ENCODE peak calls at places on chromosomes 7 and 10, in six cellular contexts. Z is NB4, R is dorsolateral prefrontal cortex, N is nucleus accumbens, C is nephron progenitor cell, Q is NCI-H2081 treated with DMSO at 0.1 percent for 48 hours. G is an unnamed sample.
A peak's percentile ranks its signal among the peaks of the same experiment; 100 is the strongest.

GRCh38 chr10:72096115-72097000 is 8.0 kb upstream of the SPOCK2 start:
- DNase-seq in R (no peak), C (no peak), N (no peak), Q (no peak), Z (no peak), G (no peak)

GRCh38 chr10:13784067-13784466 is 197.3 kb downstream of the PRPF18 start:
- DNase-seq in Z (peak; percentile 56), Q (no peak), C (no peak), R (no peak), N (no peak), G (no peak)

GRCh38 chr7:77561354-77561753 is 24.3 kb downstream of the PTPN12 start:
- DNase-seq in C (no peak), N (no peak), R (no peak), Z (peak; percentile 41), Q (no peak), G (no peak)

GRCh38 chr7:127718325-127718724 is 66.3 kb downstream of the SND1 start:
- DNase-seq in Z (no peak), R (no peak), N (no peak), C (no peak), Q (no peak), G (no peak)

GRCh38 chr7:24826662-24827020 is 69.4 kb upstream of the GSDME start:
- DNase-seq in N (no peak), C (no peak), R (no peak), Z (no peak), Q (no peak), G (peak; percentile 16)

GRCh38 chr10:129522041-129522585 is 55.1 kb downstream of the MGMT start:
- DNase-seq in Z (no peak), Q (no peak), C (no peak), R (no peak), N (no peak), G (no peak)

GRCh38 chr10:87960230-87960629 is 96.8 kb downstream of the PTEN start:
- DNase-seq in Q (no peak), R (no peak), C (no peak), N (no peak), Z (no peak), G (no peak)

GRCh38 chr7:92402920-92403759 is 44.1 kb upstream of the GATAD1 start:
- DNase-seq in Q (no peak), N (no peak), Z (no peak), C (no peak), R (no peak), G (no peak)

GRCh38 chr7:155530601-155531000 is 15.8 kb downstream of the CNPY1 start:
- DNase-seq in R (no peak), Z (no peak), C (no peak), N (no peak), Q (no peak), G (no peak)

GRCh38 chr7:43112941-43113621 is 634 bp downstream of the HECW1 start:
- DNase-seq in N (peak; percentile 29), C (peak; percentile 54), Z (no peak), R (peak; percentile 51), Q (no peak), G (peak; percentile 4)

GRCh38 chr10:127492607-127493250 is 56.4 kb upstream of the NPS start:
- DNase-seq in R (no peak), C (no peak), Q (no peak), N (no peak), Z (peak; percentile 20), G (no peak)

GRCh38 chr10:27981744-27982143 is 17.1 kb downstream of the ODAD2 start:
- DNase-seq in C (no peak), Z (no peak), N (no peak), Q (no peak), R (no peak), G (no peak)

GRCh38 chr7:87506243-87507180 is 31.0 kb upstream of the ABCB4 start:
- DNase-seq in R (no peak), N (no peak), C (no peak), Q (no peak), Z (peak; percentile 38), G (no peak)

GRCh38 chr10:122390679-122391078 is 16.2 kb downstream of the PLEKHA1 start:
- DNase-seq in N (no peak), Q (no peak), R (no peak), Z (no peak), C (no peak), G (no peak)

GRCh38 chr7:132321387-132321786 is 254.9 kb downstream of the PLXNA4 start:
- DNase-seq in R (no peak), Q (no peak), Z (peak; percentile 30), C (peak; percentile 39), N (no peak), G (no peak)

GRCh38 chr10:116853287-116853686 is 4.0 kb downstream of the ENO4 start:
- DNase-seq in Z (no peak), Q (no peak), C (no peak), R (no peak), N (no peak), G (no peak)

GRCh38 chr7:47083476-47084250 is 498.2 kb downstream of the TNS3 start:
- DNase-seq in Q (no peak), Z (no peak), R (no peak), N (no peak), C (no peak), G (no peak)